ENCODE peak calls at places on chromosomes 13 and 19, in eight cellular contexts. N is mesendoderm; O is esophagus squamous epithelium; J is CD8-positive, alpha-beta T cell; E is stomach; X is trophoblast cell; U is thoracic aorta; H is colonic mucosa. R is an unnamed sample. For H3K4me1, the result is how much of the 10 kb centered on the place peaks cover.

GRCh38 chr19:47275866-47276461 is 1.3 kb downstream of the INAFM1 start:
- DNase-seq in E (no peak), U (no peak), H (no peak), X (no peak), N (no peak), J (no peak), O (no peak), R (no peak)

GRCh38 chr13:45381196-45381595 is 37.0 kb downstream of the SLC25A30 start:
- DNase-seq in J (no peak), N (no peak), U (no peak), X (no peak), H (no peak), O (no peak), E (no peak), R (no peak)

GRCh38 chr13:28529836-28530235 is 34.9 kb upstream of the FLT1 start:
- DNase-seq in O (no peak), N (no peak), U (no peak), E (no peak), H (no peak), X (no peak), J (no peak), R (no peak)

GRCh38 chr13:80428344-80429096 is 87.6 kb upstream of the SPRY2 start:
- DNase-seq in O (no peak), N (no peak), X (peak), U (no peak), H (no peak), E (no peak), J (no peak), R (peak)

GRCh38 chr19:3849092-3849491 is 19.7 kb downstream of the ZFR2 start:
- DNase-seq in E (peak), J (no peak), X (no peak), O (no peak), U (no peak), H (no peak), N (peak), R (peak)

GRCh38 chr13:25847145-25847544 is 204.7 kb downstream of the SHISA2 start:
- DNase-seq in X (no peak), O (no peak), H (no peak), E (no peak), U (no peak), N (no peak), J (no peak), R (no peak)

GRCh38 chr19:10874019-10874418 is 2.7 kb downstream of the CARM1 start:
- DNase-seq in X (peak), H (peak), N (no peak), U (no peak), O (no peak), J (no peak), E (no peak), R (no peak)

GRCh38 chr19:42005504-42005903 is 11.5 kb upstream of the ATP1A3 start:
- DNase-seq in N (no peak), X (no peak), H (no peak), U (no peak), E (no peak), J (no peak), O (no peak), R (no peak)

GRCh38 chr13:24923305-24923640 is 159.3 kb downstream of the RNF17 start:
- DNase-seq in E (no peak), H (no peak), X (peak), O (no peak), U (no peak), N (no peak), J (no peak), R (no peak)

GRCh38 chr19:1511318-1511988 is 1.4 kb downstream of the ADAMTSL5 start:
- DNase-seq in O (no peak), U (no peak), X (no peak), H (no peak), E (no peak), J (no peak), N (no peak), R (no peak)

GRCh38 chr19:48926909-48927308 is 6.6 kb upstream of the DHDH start:
- DNase-seq in U (peak), J (no peak), E (peak), H (peak), N (no peak), X (no peak), O (no peak), R (no peak)

GRCh38 chr19:47109541-47110375 is 3.8 kb downstream of the ZC3H4 start:
- DNase-seq in X (no peak), U (no peak), O (no peak), J (no peak), N (peak), H (peak), E (no peak), R (no peak)

GRCh38 chr19:40799558-40800338 is 757 bp downstream of the EGLN2 start:
- DNase-seq in N (peak), O (no peak), U (no peak), E (peak), X (no peak), J (no peak), H (peak), R (peak)

GRCh38 chr13:93730780-93731179 is 504.2 kb downstream of the GPC6 start:
- DNase-seq in N (no peak), X (no peak), E (no peak), J (no peak), U (no peak), O (no peak), H (no peak), R (no peak)

GRCh38 chr13:28116736-28117135 is 16.4 kb upstream of the FLT3 start:
- DNase-seq in J (no peak), U (no peak), E (no peak), H (no peak), N (no peak), X (no peak), O (no peak), R (no peak)

GRCh38 chr13:28204690-28205443 is 66.5 kb downstream of the PAN3 start:
- DNase-seq in U (no peak), H (no peak), E (no peak), X (no peak), O (no peak), J (no peak), N (no peak), R (no peak)

GRCh38 chr13:68439821-68440220 is 1209.7 kb upstream of the PCDH9 start:
- DNase-seq in U (no peak), X (no peak), N (no peak), H (no peak), O (no peak), J (no peak), E (no peak), R (no peak)

GRCh38 chr19:30757836-30758617 is 385.8 kb downstream of the ZNF536 start:
- DNase-seq in N (no peak), J (no peak), E (no peak), U (no peak), O (no peak), H (no peak), X (no peak), R (no peak)

GRCh38 chr13:24050796-24051715 is 109.5 kb upstream of the SPATA13 start:
- DNase-seq in X (peak), N (peak), J (no peak), O (no peak), H (no peak), U (no peak), E (no peak), R (no peak)

GRCh38 chr19:10593820-10594637 is 6.9 kb upstream of the AP1M2 start:
- DNase-seq in U (no peak), X (peak), E (no peak), O (no peak), N (no peak), J (no peak), H (no peak), R (no peak)

GRCh38 chr19:4224470-4224869 is 4.9 kb upstream of the EBI3 start:
- DNase-seq in O (no peak), U (no peak), H (no peak), E (no peak), J (no peak), X (no peak), N (no peak), R (no peak)

GRCh38 chr13:29771247-29771646 is 79.2 kb downstream of the UBL3 start:
- DNase-seq in U (no peak), N (peak), J (no peak), X (no peak), E (no peak), O (no peak), H (no peak), R (peak)

GRCh38 chr13:112891477-112892401 is 77.3 kb upstream of the MCF2L start:
- DNase-seq in O (no peak), E (peak), N (no peak), J (no peak), X (no peak), H (no peak), U (no peak), R (peak)

GRCh38 chr13:51928231-51928630 is 66.5 kb downstream of the CCDC70 start:
- DNase-seq in H (no peak), J (no peak), N (no peak), O (no peak), U (no peak), E (no peak), X (peak), R (no peak)

GRCh38 chr13:37158481-37158880 is 53.0 kb upstream of the CSNK1A1L start:
- DNase-seq in O (no peak), X (no peak), U (no peak), H (no peak), J (no peak), E (no peak), N (no peak), R (no peak)

GRCh38 chr13:23777571-23777870 is 111.7 kb downstream of the MIPEP start:
- DNase-seq in N (no peak), U (no peak), E (no peak), J (no peak), H (no peak), O (no peak), X (no peak), R (no peak)

GRCh38 chr13:49610176-49610575 is 18.1 kb upstream of the ARL11 start:
- DNase-seq in N (no peak), O (no peak), U (no peak), J (no peak), H (no peak), X (no peak), E (no peak), R (no peak)

GRCh38 chr19:48856921-48857320 is 11.5 kb downstream of the PLEKHA4 start:
- DNase-seq in H (no peak), U (no peak), N (no peak), J (no peak), O (no peak), X (no peak), E (no peak), R (no peak)

GRCh38 chr19:16945364-16945714 is 56.5 kb downstream of the F2RL3 start:
- DNase-seq in U (no peak), O (no peak), J (no peak), H (no peak), X (no peak), E (no peak), N (no peak), R (no peak)

DNA sequence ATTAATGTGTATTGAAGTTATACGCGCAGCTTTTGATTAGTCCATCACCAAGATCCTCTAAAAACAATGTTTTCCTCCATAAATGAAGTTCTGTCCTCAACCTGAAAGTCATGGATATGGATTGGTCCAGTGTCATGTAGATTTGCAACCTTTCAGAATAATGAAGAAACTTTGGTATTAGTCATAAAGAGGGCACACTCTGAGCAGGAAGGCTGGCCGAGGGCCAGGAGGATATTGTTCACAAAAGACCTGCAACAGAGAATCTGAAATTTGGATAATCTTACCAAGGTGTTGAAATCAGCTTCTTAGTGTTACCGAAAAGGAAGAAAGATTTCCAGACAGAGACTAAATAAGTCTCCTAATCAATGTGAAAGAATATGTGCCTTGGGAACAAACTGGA is 20.7 kb downstream of the CLDN10 start:
- DNase-seq in H (no peak), X (no peak), O (no peak), N (no peak), U (no peak), J (no peak), E (no peak), R (no peak)
- H3K4me1 ChIP-seq in H (under half), X (under half), O (under half), N (under half), U (under half), J (under half), E (under half), R (under half)

GRCh38 chr13:20416223-20416622 is 109.4 kb downstream of the CRYL1 start:
- DNase-seq in O (no peak), E (no peak), N (no peak), X (no peak), U (no peak), H (no peak), J (no peak), R (no peak)

GRCh38 chr13:20415694-20416107 is 110.0 kb downstream of the CRYL1 start:
- DNase-seq in N (no peak), X (peak), J (no peak), H (no peak), O (no peak), U (no peak), E (no peak), R (no peak)

GRCh38 chr13:20412761-20413355 is 112.8 kb downstream of the CRYL1 start:
- DNase-seq in E (no peak), J (no peak), U (no peak), X (no peak), O (no peak), H (no peak), N (peak), R (no peak)

GRCh38 chr13:20414475-20415287 is 111.0 kb downstream of the CRYL1 start:
- DNase-seq in N (peak), E (no peak), O (no peak), X (peak), U (no peak), H (no peak), J (no peak), R (no peak)

DNA sequence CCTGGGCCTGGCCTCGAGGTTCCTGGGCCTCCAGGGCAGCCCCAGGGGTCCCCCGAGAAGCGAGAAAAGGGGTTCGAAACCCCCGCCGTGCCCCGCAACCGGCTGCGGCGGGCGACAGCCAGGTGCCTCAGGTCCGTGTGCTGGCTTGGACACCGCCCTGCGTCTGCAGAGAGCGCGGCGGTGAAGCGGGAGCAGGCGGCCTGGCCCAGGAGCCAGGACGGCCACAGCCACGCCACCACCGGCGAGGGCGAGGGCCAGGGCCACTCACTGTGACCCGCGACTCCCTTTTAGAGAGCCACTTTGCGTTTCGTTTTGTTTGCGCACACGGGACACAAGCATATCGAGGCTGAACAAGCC is 110.4 kb downstream of the CRYL1 start:
- DNase-seq in X (no peak), U (no peak), E (no peak), H (no peak), J (no peak), N (no peak), O (no peak), R (no peak)
- H3K27ac ChIP-seq in X (peak), U (no peak), E (no peak), H (no peak), J (no peak), N (no peak), O (peak), R (no peak)

GRCh38 chr19:55028757-55029156 is 9.3 kb downstream of the GP6 start:
- DNase-seq in U (no peak), N (no peak), X (no peak), H (no peak), O (no peak), E (no peak), J (no peak), R (no peak)
- H3K4me1 ChIP-seq in U (under half), N (under half), X (under half), H (under half), O (under half), E (under half), J (under half), R (under half)

GRCh38 chr13:110557082-110557481 is 4.4 kb downstream of the RAB20 start:
- DNase-seq in H (no peak), X (no peak), E (no peak), U (no peak), J (no peak), N (no peak), O (no peak), R (no peak)

GRCh38 chr13:110555601-110556223 is 5.8 kb downstream of the RAB20 start:
- DNase-seq in O (no peak), U (no peak), H (peak), X (no peak), E (peak), N (no peak), J (no peak), R (no peak)

GRCh38 chr13:110557610-110558305 is 3.8 kb downstream of the RAB20 start:
- DNase-seq in J (no peak), H (no peak), X (no peak), E (peak), U (no peak), N (no peak), O (no peak), R (no peak)

GRCh38 chr13:110554946-110555345 is 6.6 kb downstream of the RAB20 start:
- DNase-seq in U (no peak), E (no peak), X (no peak), N (no peak), O (no peak), J (no peak), H (no peak), R (no peak)

DNA sequence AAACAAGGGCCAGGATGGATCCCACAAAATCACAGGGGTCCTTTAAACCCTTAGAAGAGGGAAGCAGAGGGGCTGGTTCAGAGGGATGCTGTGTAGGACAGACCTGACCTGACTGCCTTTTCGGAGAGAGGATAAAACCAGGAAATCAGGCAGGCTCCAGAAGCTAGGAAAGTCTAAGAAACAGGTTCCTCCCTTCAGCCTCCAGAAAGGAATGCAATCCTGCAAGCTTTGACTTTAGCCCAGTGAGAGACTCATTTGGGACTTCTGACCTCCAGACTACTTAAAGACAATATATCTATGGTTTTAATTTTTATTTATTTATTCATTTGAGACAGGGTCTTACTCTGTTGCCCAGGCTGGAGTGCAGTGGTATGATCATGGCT is 5.3 kb downstream of the RAB20 start:
- DNase-seq in N (no peak), X (peak), O (no peak), E (no peak), H (no peak), U (no peak), J (no peak), R (no peak)
- H3K27ac ChIP-seq in N (no peak), X (no peak), O (no peak), E (peak), H (peak), U (no peak), J (no peak), R (no peak)

DNA sequence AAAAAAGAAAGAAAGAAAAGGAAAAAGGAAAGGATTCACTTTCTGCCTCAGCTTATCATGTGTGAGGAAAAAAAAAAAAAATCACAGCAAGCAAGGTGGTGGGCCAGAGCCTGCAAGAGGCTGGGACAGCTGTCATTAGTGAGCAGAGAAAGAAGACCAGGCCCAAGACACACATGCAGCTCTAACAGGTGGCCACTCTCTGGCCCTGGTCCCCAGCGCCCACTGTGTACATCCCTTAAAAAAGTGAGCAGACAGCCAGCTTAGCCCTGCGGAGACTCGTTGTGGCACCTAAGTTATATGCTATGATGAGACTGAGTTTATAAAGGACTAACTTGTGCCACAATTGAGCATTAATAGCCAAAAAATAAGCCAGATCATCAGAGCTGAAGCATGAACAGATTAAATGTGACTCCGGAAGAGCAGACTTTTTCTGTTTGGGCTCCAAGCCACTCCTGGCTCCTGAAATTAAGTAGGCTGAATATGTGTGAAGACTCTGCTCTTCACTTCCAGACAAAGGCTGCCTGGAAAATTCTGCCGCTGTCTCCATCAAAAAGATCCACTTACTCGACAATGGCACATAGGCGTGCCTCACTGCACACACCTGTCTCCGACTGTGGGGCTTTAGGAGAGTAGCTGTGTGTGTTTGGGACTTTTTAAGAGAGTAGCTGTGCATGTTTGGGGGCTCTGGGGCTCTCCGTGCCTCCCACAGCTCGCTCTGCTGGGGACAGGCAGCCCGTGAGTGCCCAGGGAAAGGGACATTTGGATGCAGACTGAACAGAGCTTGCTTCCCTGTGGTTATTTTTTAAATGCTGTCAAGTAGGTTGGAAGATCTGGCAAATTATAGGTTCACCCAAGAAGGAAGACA is 55.0 kb downstream of the LATS2 start:
- DNase-seq in J (no peak), E (no peak), X (no peak), H (no peak), U (no peak), N (no peak), O (no peak), R (peak)
- H3K4me1 ChIP-seq in J (under half), E (half or more), X (under half), H (under half), U (under half), N (under half), O (under half), R (under half)

DNA sequence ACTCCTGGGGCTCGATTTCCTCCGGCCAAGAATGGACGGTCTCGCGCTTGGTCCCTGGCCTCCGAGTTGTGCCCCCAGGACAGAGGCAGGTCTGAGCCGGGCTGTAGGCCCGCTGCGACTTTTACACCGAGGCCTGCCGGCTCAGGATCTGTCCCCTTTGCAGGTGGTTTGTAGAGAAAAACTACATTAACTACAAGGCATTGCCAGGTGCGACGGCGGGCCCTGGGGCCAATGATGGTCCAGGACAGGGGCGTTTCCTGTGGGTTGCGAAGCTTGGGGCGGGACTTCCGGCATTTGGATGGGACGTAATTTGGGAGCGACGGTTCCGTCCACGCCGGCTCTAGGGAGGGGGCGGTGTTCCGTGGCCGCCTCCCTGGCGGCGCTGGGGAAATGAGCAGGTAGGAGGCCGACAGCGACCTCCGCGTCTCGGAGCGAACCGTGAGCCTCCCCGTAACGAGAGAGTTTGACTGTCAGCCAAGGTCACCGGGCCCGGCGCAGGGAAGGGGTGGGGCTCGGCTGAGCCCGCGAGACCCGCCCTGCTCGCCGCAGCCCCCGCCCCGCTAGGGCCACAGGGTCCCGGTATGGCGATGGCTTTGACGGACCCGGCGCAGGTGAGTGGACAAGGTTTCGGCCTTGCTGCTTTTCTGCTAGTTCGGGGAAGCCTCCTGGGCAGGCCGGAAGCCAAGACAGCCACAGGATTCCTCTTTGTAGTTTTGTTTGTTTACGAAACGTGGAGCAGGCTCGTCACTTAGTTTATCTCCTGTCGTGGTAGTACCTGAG is at the start of gene ZNF805:
- DNase-seq in N (peak), O (peak), J (peak), H (peak), X (peak), U (peak), E (peak), R (peak)
- H3K27ac ChIP-seq in N (peak), O (peak), J (peak), H (peak), X (peak), U (peak), E (peak), R (peak)

R was measured in neural progenitor cell.